ENCODE peak calls at places on chromosomes 7 and 10, in seven cellular contexts. S is dorsolateral prefrontal cortex, U is tibial artery, P is GM12864, G is GM23338, D is PC-9, N is AG04450. M is an unnamed sample.

GRCh38 chr7:127629268-127629854 is 11.4 kb upstream of the PAX4 start:
- DNase-seq in S (no peak), U (no peak), P (no peak), G (peak), D (peak), N (no peak), M (no peak)

GRCh38 chr10:129652521-129653201 is 185.6 kb downstream of the MGMT start:
- DNase-seq in S (no peak), U (no peak), P (no peak), G (no peak), D (no peak), N (no peak), M (no peak)

GRCh38 chr7:102044984-102045673 is 227.7 kb downstream of the CUX1 start:
- DNase-seq in S (peak), U (peak), P (no peak), G (no peak), D (no peak), N (peak), M (peak)

GRCh38 chr7:88314092-88314491 is 7.4 kb upstream of the STEAP4 start:
- DNase-seq in S (no peak), U (no peak), P (no peak), G (no peak), D (no peak), N (no peak), M (no peak)

GRCh38 chr10:81733547-81733946 is 141.4 kb upstream of the NRG3 start:
- DNase-seq in S (no peak), U (no peak), P (no peak), G (no peak), D (no peak), N (no peak), M (no peak)

GRCh38 chr7:29859491-29860180 is 53.3 kb downstream of the WIPF3 start:
- DNase-seq in S (no peak), U (no peak), P (no peak), G (no peak), D (no peak), N (no peak), M (no peak)

GRCh38 chr10:132165416-132165980 is 21.2 kb upstream of the DPYSL4 start:
- DNase-seq in S (no peak), U (no peak), P (no peak), G (no peak), D (no peak), N (no peak), M (no peak)

GRCh38 chr10:8910314-8910713 is 855.8 kb downstream of the GATA3 start:
- DNase-seq in S (no peak), U (no peak), P (no peak), G (no peak), D (no peak), N (no peak), M (no peak)

GRCh38 chr7:79988642-79989041 is 146.0 kb upstream of the GNAI1 start:
- DNase-seq in S (no peak), U (no peak), P (no peak), G (no peak), D (no peak), N (peak), M (peak)

GRCh38 chr7:47518827-47519226 is 63.1 kb downstream of the TNS3 start:
- DNase-seq in S (no peak), U (peak), P (no peak), G (no peak), D (no peak), N (no peak), M (peak)

GRCh38 chr7:32586291-32587221 is 91.3 kb downstream of the AVL9 start:
- DNase-seq in S (no peak), U (no peak), P (no peak), G (no peak), D (no peak), N (peak), M (no peak)

GRCh38 chr7:145105561-145105960 is 269.7 kb upstream of the TPK1 start:
- DNase-seq in S (no peak), U (no peak), P (no peak), G (no peak), D (no peak), N (no peak), M (no peak)

GRCh38 chr7:36286241-36286640 is 103.4 kb upstream of the ANLN start:
- DNase-seq in S (no peak), U (no peak), P (no peak), G (no peak), D (no peak), N (no peak), M (no peak)

GRCh38 chr10:13987472-13987871 is 343.3 kb downstream of the FRMD4A start:
- DNase-seq in S (no peak), U (no peak), P (no peak), G (no peak), D (peak), N (no peak), M (no peak)

GRCh38 chr7:32158751-32159360 is 88.6 kb upstream of the PDE1C start:
- DNase-seq in S (no peak), U (no peak), P (no peak), G (no peak), D (no peak), N (no peak), M (no peak)

GRCh38 chr7:99409814-99410213 is 1.0 kb downstream of the BUD31 start:
- DNase-seq in S (no peak), U (no peak), P (no peak), G (no peak), D (no peak), N (no peak), M (no peak)

GRCh38 chr10:101080933-101081546 is 19.3 kb downstream of the KAZALD1 start:
- DNase-seq in S (no peak), U (no peak), P (no peak), G (peak), D (no peak), N (no peak), M (no peak)

GRCh38 chr10:86182150-86182549 is 184.4 kb downstream of the GRID1 start:
- DNase-seq in S (peak), U (peak), P (no peak), G (peak), D (no peak), N (no peak), M (no peak)

GRCh38 chr7:24381919-24382505 is 98.0 kb downstream of the NPY start:
- DNase-seq in S (no peak), U (no peak), P (peak), G (peak), D (no peak), N (no peak), M (no peak)
- TF ChIP-seq CTCF in S (no peak), U (no peak), P (peak), G (peak), D (peak), N (peak), M (peak)

DNA sequence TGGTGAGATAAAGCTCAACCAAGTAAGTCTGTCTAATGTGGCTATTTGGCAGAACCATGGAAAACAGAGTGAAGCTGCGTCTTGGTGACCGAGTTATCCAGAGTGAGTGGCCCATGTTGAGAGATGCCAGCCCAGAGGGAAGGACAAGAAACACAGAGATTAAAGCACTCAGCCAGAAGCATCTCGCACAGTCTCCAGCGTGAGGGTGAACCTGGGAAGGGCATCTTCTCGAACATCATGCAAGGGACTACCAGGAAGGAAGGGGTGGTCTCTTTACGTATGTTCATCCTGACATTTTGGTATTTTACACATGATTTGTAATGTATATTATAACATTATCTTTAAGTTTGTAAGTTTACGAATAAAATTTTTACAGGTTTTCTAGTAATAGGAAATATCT is 146.4 kb downstream of the TCERG1L start:
- DNase-seq in S (peak), U (peak), P (no peak), G (no peak), D (no peak), N (no peak), M (no peak)
- H3K4me3 ChIP-seq in S (no peak), U (no peak), P (no peak), G (no peak), D (no peak), N (no peak), M (no peak)

GRCh38 chr10:128540806-128541739 is 414.9 kb upstream of the MKI67 start:
- DNase-seq in S (peak), U (no peak), P (no peak), G (peak), D (no peak), N (no peak), M (no peak)
- TF ChIP-seq CTCF in S (no peak), U (no peak), P (no peak), G (peak), D (no peak), N (no peak), M (no peak)

GRCh38 chr7:22550514-22551010 is 50.6 kb upstream of the STEAP1B start:
- DNase-seq in S (no peak), U (no peak), P (no peak), G (no peak), D (no peak), N (no peak), M (no peak)

GRCh38 chr7:22549667-22550513 is 49.9 kb upstream of the STEAP1B start:
- DNase-seq in S (no peak), U (no peak), P (no peak), G (peak), D (peak), N (no peak), M (no peak)

GRCh38 chr7:22546769-22547168 is 46.8 kb upstream of the STEAP1B start:
- DNase-seq in S (no peak), U (no peak), P (no peak), G (no peak), D (no peak), N (no peak), M (no peak)

GRCh38 chr7:22548313-22548712 is 48.3 kb upstream of the STEAP1B start:
- DNase-seq in S (no peak), U (no peak), P (no peak), G (no peak), D (no peak), N (no peak), M (no peak)

GRCh38 chr7:22549051-22549450 is 49.1 kb upstream of the STEAP1B start:
- DNase-seq in S (no peak), U (no peak), P (no peak), G (peak), D (no peak), N (no peak), M (no peak)
- H3K4me3 ChIP-seq in S (no peak), U (no peak), P (no peak), G (peak), D (no peak), N (no peak), M (no peak)

DNA sequence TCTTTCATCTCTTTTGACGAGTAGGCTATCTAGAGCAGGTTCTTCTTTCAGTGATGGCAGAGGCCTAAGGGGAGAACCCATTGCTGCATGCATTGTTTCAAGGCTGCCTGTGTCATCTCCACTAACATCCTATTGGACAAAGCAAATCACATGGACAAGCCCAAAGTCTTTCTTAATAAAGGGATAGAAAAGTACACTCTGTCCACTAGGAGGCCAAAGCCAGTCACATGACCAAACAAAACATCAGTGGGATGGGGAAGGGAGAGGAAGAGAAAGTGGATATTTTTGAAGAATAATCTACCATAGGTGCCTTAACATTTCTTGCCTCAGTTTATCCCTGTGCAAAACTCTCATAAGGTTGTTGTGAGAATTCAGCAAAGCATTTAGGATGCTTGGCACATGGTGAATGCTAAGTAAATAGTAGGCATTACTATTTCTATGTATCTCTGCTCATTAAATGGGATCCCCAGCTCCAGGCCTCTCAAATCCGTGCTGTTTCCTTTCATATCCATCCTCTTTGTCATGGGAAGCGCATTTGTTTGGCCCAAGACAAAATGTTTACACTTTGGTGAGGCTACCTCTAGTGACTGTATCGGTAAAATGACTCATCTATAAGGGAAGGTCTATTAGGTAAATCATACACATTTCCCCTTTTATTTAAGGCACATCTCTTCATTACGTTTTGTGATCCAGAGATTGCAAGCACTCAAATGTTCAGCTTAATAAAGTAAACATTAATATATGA is 16.7 kb upstream of the CADPS2 start:
- DNase-seq in S (no peak), U (no peak), P (no peak), G (peak), D (no peak), N (no peak), M (no peak)
- TF ChIP-seq CTCF in S (no peak), U (no peak), P (peak), G (peak), D (no peak), N (no peak), M (no peak)

GRCh38 chr7:134374291-134374690 is 57.6 kb upstream of the SLC35B4 start:
- DNase-seq in S (no peak), U (no peak), P (no peak), G (no peak), D (no peak), N (no peak), M (no peak)
- H3K4me3 ChIP-seq in S (no peak), U (no peak), P (no peak), G (no peak), D (no peak), N (no peak), M (no peak)

DNA sequence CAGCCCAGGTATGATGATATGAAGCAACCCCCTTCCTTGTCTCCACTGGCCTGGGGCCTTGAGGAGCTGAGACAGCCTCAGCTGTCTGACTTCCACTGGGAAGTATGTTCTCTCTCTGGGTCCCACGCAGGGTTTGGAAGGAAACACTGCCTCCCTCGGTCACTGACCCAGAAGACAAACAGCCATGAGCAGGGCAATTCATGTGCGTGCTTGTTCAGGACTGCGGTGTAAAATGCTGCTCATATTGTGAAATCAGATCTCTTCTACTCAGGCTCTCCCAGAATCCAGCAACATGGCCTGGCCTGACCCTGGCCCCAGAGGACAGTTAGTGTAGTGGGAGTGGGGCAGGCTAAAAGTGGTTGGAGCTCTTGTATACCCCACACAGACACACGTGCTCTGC is 2.8 kb downstream of the CLCN1 start:
- DNase-seq in S (no peak), U (no peak), P (no peak), G (no peak), D (no peak), N (no peak), M (no peak)
- TF ChIP-seq CTCF in S (no peak), U (no peak), P (no peak), G (no peak), D (no peak), N (peak), M (no peak)